ENCODE peak calls at places on chromosome 12, in four cellular contexts. T, R, V and N are unnamed samples.

GRCh38 chr12:1179128-1179527 is 188.1 kb downstream of the ERC1 start:
- DNase-seq in V (no peak), R (no peak), T (no peak), N (no peak)

GRCh38 chr12:105440037-105440664 is 109.7 kb downstream of the C12orf75 start:
- DNase-seq in R (no peak), V (no peak), T (no peak), N (no peak)

GRCh38 chr12:24754690-24755638 is 193.9 kb downstream of the BCAT1 start:
- DNase-seq in R (no peak), V (no peak), T (no peak), N (no peak)

GRCh38 chr12:129753596-129753995 is 150.2 kb downstream of the TMEM132D start:
- DNase-seq in R (no peak), V (no peak), T (no peak), N (no peak)

GRCh38 chr12:4109826-4110225 is 163.7 kb upstream of the CCND2 start:
- DNase-seq in T (no peak), R (no peak), V (no peak), N (no peak)

GRCh38 chr12:89706551-89707348 is 1.9 kb downstream of the ATP2B1 start:
- DNase-seq in R (no peak), T (peak), V (no peak), N (peak)

GRCh38 chr12:88782357-88782756 is 202.1 kb upstream of the KITLG start:
- DNase-seq in R (no peak), V (no peak), T (no peak), N (no peak)

GRCh38 chr12:41624571-41624970 is 436.5 kb downstream of the PDZRN4 start:
- DNase-seq in T (no peak), V (no peak), R (no peak), N (no peak)

GRCh38 chr12:105083551-105084105 is 630 bp downstream of the ALDH1L2 start:
- DNase-seq in V (no peak), R (no peak), T (no peak), N (peak)

GRCh38 chr12:132411457-132411856 is 78.5 kb upstream of the FBRSL1 start:
- DNase-seq in R (no peak), V (no peak), T (no peak), N (no peak)

GRCh38 chr12:80192087-80192486 is 92.8 kb downstream of the OTOGL start:
- DNase-seq in V (no peak), T (no peak), R (no peak), N (no peak)

GRCh38 chr12:6205144-6205539 is 4.9 kb downstream of the CD9 start:
- DNase-seq in T (no peak), V (no peak), R (no peak), N (no peak)

GRCh38 chr12:106247731-106248176 is at the start of gene CKAP4:
- DNase-seq in V (peak), T (peak), R (peak), N (peak)

GRCh38 chr12:80593766-80594165 is 113.7 kb upstream of the MYF6 start:
- DNase-seq in T (no peak), R (no peak), V (no peak), N (no peak)

GRCh38 chr12:46219892-46220655 is 48.8 kb downstream of the SLC38A1 start:
- DNase-seq in R (no peak), T (no peak), V (no peak), N (no peak)

GRCh38 chr12:109744026-109744425 is 30.4 kb downstream of the FAM222A start:
- DNase-seq in T (peak), V (no peak), R (no peak), N (no peak)

GRCh38 chr12:75208851-75209781 is 523 bp downstream of the KCNC2 start:
- DNase-seq in T (peak), V (no peak), R (no peak), N (no peak)

GRCh38 chr12:132130690-132131089 is 13.4 kb downstream of the DDX51 start:
- DNase-seq in T (no peak), R (no peak), V (no peak), N (no peak)

GRCh38 chr12:127810026-127810425 is 456.9 kb upstream of the TMEM132C start:
- DNase-seq in V (no peak), R (no peak), T (no peak), N (no peak)

GRCh38 chr12:121688966-121689365 is 19.5 kb upstream of the MORN3 start:
- DNase-seq in T (no peak), V (no peak), R (no peak), N (no peak)

GRCh38 chr12:31362115-31362758 is 36.3 kb upstream of the SINHCAF start:
- DNase-seq in V (peak), R (no peak), T (peak), N (no peak)

GRCh38 chr12:97272471-97272870 is 190.1 kb upstream of the RMST start:
- DNase-seq in V (no peak), T (no peak), R (no peak), N (no peak)

GRCh38 chr12:95637471-95638155 is 86.3 kb upstream of the USP44 start:
- DNase-seq in T (no peak), V (no peak), R (no peak), N (no peak)

GRCh38 chr12:98669751-98670150 is 24.7 kb downstream of the APAF1 start:
- DNase-seq in V (no peak), T (no peak), R (no peak), N (no peak)

GRCh38 chr12:53006810-53007742 is 820 bp downstream of the EIF4B start:
- DNase-seq in R (peak), T (peak), V (peak), N (peak)

GRCh38 chr12:81255456-81255855 is 177.6 kb downstream of the ACSS3 start:
- DNase-seq in R (no peak), V (no peak), T (no peak), N (no peak)

GRCh38 chr12:128069359-128069997 is 197.5 kb upstream of the TMEM132C start:
- DNase-seq in T (peak), R (peak), V (no peak), N (no peak)

GRCh38 chr12:121128908-121129704 is 3.6 kb upstream of the P2RX7 start:
- DNase-seq in V (peak), T (peak), R (peak), N (peak)

GRCh38 chr12:4269279-4269991 is 4.1 kb upstream of the CCND2 start:
- DNase-seq in R (peak), V (no peak), T (peak), N (peak)

GRCh38 chr12:52037248-52037861 is 13.9 kb upstream of the NR4A1 start:
- DNase-seq in R (no peak), V (no peak), T (peak), N (no peak)

GRCh38 chr12:96452271-96452922 is 37.0 kb upstream of the CFAP54 start:
- DNase-seq in T (no peak), V (no peak), R (no peak), N (no peak)